ENCODE peak calls at places on chromosome 5, in ten cellular contexts. L, F, S, B, O, P, Q, Y, C and G are unnamed samples.

GRCh38 chr5:2300421-2300820 is 417.7 kb upstream of the IRX4 start:
- DNase-seq in L (no peak), F (no peak), S (no peak), B (no peak), O (no peak), P (no peak), Q (no peak), Y (no peak), C (no peak), G (no peak)

GRCh38 chr5:135039526-135040296 is 5.7 kb upstream of the PITX1 start:
- DNase-seq in L (no peak), F (no peak), S (no peak), B (no peak), O (no peak), P (no peak), Q (no peak), Y (no peak), C (no peak), G (no peak)

GRCh38 chr5:55234171-55234700 is 828 bp upstream of the CCNO start:
- DNase-seq in L (no peak), F (no peak), S (no peak), B (peak), O (no peak), P (no peak), Q (no peak), Y (no peak), C (peak), G (peak)

GRCh38 chr5:113038714-113039113 is 62.1 kb downstream of the DCP2 start:
- DNase-seq in L (peak), F (no peak), S (no peak), B (no peak), O (no peak), P (no peak), Q (no peak), Y (no peak), C (peak), G (peak)

GRCh38 chr5:65811895-65812294 is 89.9 kb downstream of the NLN start:
- DNase-seq in L (peak), F (no peak), S (no peak), B (no peak), O (no peak), P (no peak), Q (no peak), Y (no peak), C (no peak), G (peak)

GRCh38 chr5:59517926-59518585 is 375.5 kb downstream of the PDE4D start:
- DNase-seq in L (no peak), F (no peak), S (peak), B (no peak), O (peak), P (no peak), Q (no peak), Y (no peak), C (peak), G (no peak)

GRCh38 chr5:150598821-150599273 is 41.6 kb upstream of the SYNPO start:
- DNase-seq in L (no peak), F (no peak), S (no peak), B (no peak), O (no peak), P (no peak), Q (no peak), Y (no peak), C (no peak), G (no peak)

GRCh38 chr5:179620703-179621350 is 2.6 kb downstream of the HNRNPH1 start:
- DNase-seq in L (no peak), F (no peak), S (no peak), B (no peak), O (no peak), P (no peak), Q (no peak), Y (no peak), C (no peak), G (no peak)

GRCh38 chr5:57499262-57500050 is 16.8 kb upstream of the ACTBL2 start:
- DNase-seq in L (no peak), F (no peak), S (no peak), B (peak), O (no peak), P (no peak), Q (no peak), Y (peak), C (peak), G (peak)

GRCh38 chr5:138668451-138668850 is 84.8 kb upstream of the CTNNA1 start:
- DNase-seq in L (no peak), F (no peak), S (no peak), B (no peak), O (no peak), P (no peak), Q (peak), Y (no peak), C (no peak), G (no peak)

GRCh38 chr5:131550606-131551005 is 84.4 kb downstream of the RAPGEF6 start:
- DNase-seq in L (no peak), F (no peak), S (no peak), B (no peak), O (no peak), P (no peak), Q (no peak), Y (no peak), C (no peak), G (no peak)

GRCh38 chr5:137220523-137220927 is 278.6 kb downstream of the SPOCK1 start:
- DNase-seq in L (peak), F (no peak), S (no peak), B (peak), O (peak), P (no peak), Q (no peak), Y (no peak), C (peak), G (peak)

GRCh38 chr5:54547711-54548250 is 30.2 kb downstream of the SNX18 start:
- DNase-seq in L (peak), F (no peak), S (peak), B (no peak), O (no peak), P (no peak), Q (no peak), Y (peak), C (peak), G (no peak)